ENCODE peak calls at places on chromosome 13, in seven cellular contexts. T is lower lobe of right lung, A is thoracic aorta, S is uterus, I is breast epithelium, J is GM23338, W is A549. D is an unnamed sample.

GRCh38 chr13:51921790-51922740 is 60.3 kb downstream of the CCDC70 start:
- DNase-seq in T (no peak), A (no peak), S (no peak), I (no peak), J (no peak), W (peak; percentile 9), D (no peak)

GRCh38 chr13:57637515-57637914 is 6.0 kb downstream of the PCDH17 start:
- DNase-seq in T (no peak), A (no peak), S (no peak), I (no peak), J (no peak), W (no peak), D (no peak)

GRCh38 chr13:51246411-51247298 is 24.5 kb downstream of the FAM124A start:
- DNase-seq in T (no peak), A (no peak), S (no peak), I (peak; percentile 47), J (no peak), W (no peak), D (no peak)

GRCh38 chr13:42401376-42401775 is 129.4 kb downstream of the AKAP11 start:
- DNase-seq in T (no peak), A (no peak), S (no peak), I (no peak), J (no peak), W (no peak), D (no peak)

GRCh38 chr13:54536112-54536511 is 1507.5 kb downstream of the OLFM4 start:
- DNase-seq in T (no peak), A (no peak), S (no peak), I (no peak), J (peak; percentile 74), W (peak; percentile 0), D (peak; percentile 36)

GRCh38 chr13:43005460-43006236 is 13.6 kb upstream of the EPSTI1 start:
- DNase-seq in T (no peak), A (no peak), S (no peak), I (no peak), J (peak; percentile 28), W (no peak), D (peak; percentile 32)

GRCh38 chr13:77507931-77508776 is 27.4 kb upstream of the SCEL start:
- DNase-seq in T (no peak), A (no peak), S (no peak), I (no peak), J (no peak), W (peak; percentile 38), D (no peak)

GRCh38 chr13:100520936-100521765 is 67.4 kb downstream of the GGACT start:
- DNase-seq in T (no peak), A (no peak), S (no peak), I (no peak), J (peak; percentile 77), W (no peak), D (peak; percentile 66)

GRCh38 chr13:30339721-30340366 is 32.5 kb upstream of the KATNAL1 start:
- DNase-seq in T (no peak), A (no peak), S (peak; percentile 60), I (no peak), J (no peak), W (no peak), D (no peak)

GRCh38 chr13:106623799-106624198 is 55.9 kb upstream of the ARGLU1 start:
- DNase-seq in T (no peak), A (no peak), S (no peak), I (no peak), J (no peak), W (no peak), D (no peak)

GRCh38 chr13:26951581-26952177 is 191.1 kb upstream of the GPR12 start:
- DNase-seq in T (no peak), A (no peak), S (no peak), I (no peak), J (no peak), W (no peak), D (no peak)

GRCh38 chr13:58051807-58052375 is 420.3 kb downstream of the PCDH17 start:
- DNase-seq in T (no peak), A (no peak), S (no peak), I (no peak), J (peak; percentile 62), W (no peak), D (no peak)

GRCh38 chr13:25981060-25981459 is 70.8 kb downstream of the SHISA2 start:
- DNase-seq in T (no peak), A (no peak), S (no peak), I (no peak), J (no peak), W (no peak), D (no peak)

GRCh38 chr13:33560722-33561121 is 257.2 kb upstream of the RFC3 start:
- DNase-seq in T (no peak), A (no peak), S (no peak), I (no peak), J (no peak), W (no peak), D (no peak)

GRCh38 chr13:84962141-84962750 is 837.0 kb downstream of the SLITRK6 start:
- DNase-seq in T (no peak), A (no peak), S (no peak), I (no peak), J (no peak), W (no peak), D (no peak)

GRCh38 chr13:101150998-101151397 is 265.3 kb downstream of the NALCN start:
- DNase-seq in T (no peak), A (no peak), S (no peak), I (no peak), J (no peak), W (no peak), D (peak; percentile 28)

GRCh38 chr13:26132756-26133155 is 80.9 kb upstream of the SHISA2 start:
- DNase-seq in T (no peak), A (no peak), S (no peak), I (no peak), J (peak; percentile 46), W (no peak), D (peak; percentile 42)

GRCh38 chr13:53783466-53783865 is 754.9 kb downstream of the OLFM4 start:
- DNase-seq in T (no peak), A (no peak), S (no peak), I (no peak), J (no peak), W (no peak), D (no peak)

GRCh38 chr13:76879211-76879875 is 6.9 kb downstream of the KCTD12 start:
- DNase-seq in T (peak; percentile 81), A (peak; percentile 47), S (peak; percentile 64), I (peak; percentile 57), J (no peak), W (no peak), D (peak; percentile 78)

GRCh38 chr13:106246817-106247216 is 288.6 kb downstream of the EFNB2 start:
- DNase-seq in T (no peak), A (no peak), S (no peak), I (no peak), J (no peak), W (no peak), D (no peak)

GRCh38 chr13:97369269-97369893 is 64.6 kb upstream of the RAP2A start:
- DNase-seq in T (no peak), A (no peak), S (no peak), I (no peak), J (no peak), W (no peak), D (peak; percentile 31)
- H3K27ac ChIP-seq in T (peak overlapping the region; percentile 67), A (no peak overlapping the region), S (peak overlapping the region; percentile 46), I (peak overlapping the region; percentile 67), J (no peak overlapping the region), W (peak overlapping the region; percentile 33), D (peak overlapping the region; percentile 26)

DNA sequence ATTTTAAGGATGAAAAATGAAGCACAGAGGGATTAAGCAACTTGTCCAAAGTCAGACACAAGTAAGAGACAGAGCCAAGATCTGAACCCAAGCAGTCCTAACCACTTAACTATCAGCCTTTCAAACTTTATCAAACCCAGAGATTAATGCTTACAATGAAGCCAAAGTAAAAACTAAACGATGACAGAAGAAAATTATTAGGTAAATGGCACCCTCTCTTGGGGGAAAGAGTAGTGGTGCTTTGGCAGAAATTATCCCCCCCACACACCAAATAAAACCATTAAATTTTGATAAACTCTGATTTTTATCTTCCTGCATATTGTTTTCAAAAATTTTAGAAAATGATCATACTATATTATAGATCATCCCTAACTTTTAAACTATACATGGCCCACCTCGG is 329.2 kb downstream of the SLC7A1 start:
- DNase-seq in T (no peak), A (no peak), S (no peak), I (no peak), J (no peak), W (no peak), D (no peak)
- TF ChIP-seq CTCF in T (no peak), A (no peak), S (no peak), I (no peak), J (peak; percentile 18), W (no peak), D (peak; percentile 19)

GRCh38 chr13:66427330-66427990 is 802.7 kb downstream of the PCDH9 start:
- DNase-seq in T (no peak), A (no peak), S (no peak), I (no peak), J (no peak), W (no peak), D (no peak)
- H3K4me1 ChIP-seq in T (no peaks in the 10 kb centered on the region), A (no peaks in the 10 kb centered on the region), S (no peaks in the 10 kb centered on the region), I (no peaks in the 10 kb centered on the region), J (no peaks in the 10 kb centered on the region), W (peaks cover 9% of the 10 kb centered on the region), D (no peaks in the 10 kb centered on the region)

DNA sequence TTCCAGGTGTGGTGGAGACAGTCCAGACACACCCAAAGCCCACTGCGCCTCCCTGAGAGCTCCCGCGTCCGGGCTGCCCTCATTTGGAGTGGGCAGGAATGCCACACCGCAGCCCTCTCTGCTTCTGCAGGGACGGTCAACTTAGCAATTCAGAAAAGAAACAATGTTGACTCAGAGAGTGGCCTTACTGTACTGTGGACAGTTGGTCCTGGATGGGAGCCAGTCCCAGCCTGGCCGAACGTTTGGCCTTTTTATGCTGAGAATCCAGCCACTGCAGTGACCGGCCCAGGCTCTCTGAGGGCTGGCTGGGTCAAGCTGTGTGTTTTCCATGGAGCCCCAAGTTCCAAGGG is 7.2 kb downstream of the GAS6 start:
- DNase-seq in T (peak; percentile 45), A (no peak), S (peak; percentile 30), I (peak; percentile 18), J (no peak), W (no peak), D (no peak)
- H3K27ac ChIP-seq in T (no peak overlapping the region), A (no peak overlapping the region), S (peak overlapping the region; percentile 62), I (no peak overlapping the region), J (no peak overlapping the region), W (no peak overlapping the region), D (no peak overlapping the region)

GRCh38 chr13:62360609-62361008 is 945.0 kb upstream of the PCDH20 start:
- DNase-seq in T (no peak), A (no peak), S (no peak), I (no peak), J (no peak), W (no peak), D (peak; percentile 35)

GRCh38 chr13:62356977-62357376 is 941.3 kb upstream of the PCDH20 start:
- DNase-seq in T (no peak), A (no peak), S (no peak), I (no peak), J (no peak), W (no peak), D (no peak)

GRCh38 chr13:62358646-62358932 is 942.9 kb upstream of the PCDH20 start:
- DNase-seq in T (no peak), A (no peak), S (no peak), I (no peak), J (no peak), W (no peak), D (no peak)

GRCh38 chr13:62357887-62358645 is 942.4 kb upstream of the PCDH20 start:
- DNase-seq in T (no peak), A (no peak), S (no peak), I (no peak), J (peak; percentile 89), W (peak; percentile 65), D (peak; percentile 77)
- TF ChIP-seq CTCF in T (no peak), A (no peak), S (no peak), I (no peak), J (peak; percentile 91), W (peak; percentile 36), D (peak; percentile 76)

D was measured in A673.